ENCODE peak calls at places on chromosomes 6 and 20, in eight cellular contexts. T, C, O, B, G, A, S and E are unnamed samples. For H3K27me3 and H3K4me1, the result is how much of the 10 kb centered on the place peaks cover.

GRCh38 chr6:24833711-24834386 is 35.1 kb upstream of the ARMH2 start:
- DNase-seq in T (no peak), C (no peak), O (no peak), B (no peak), G (no peak), A (no peak), S (no peak), E (no peak)

GRCh38 chr6:104473021-104473429 is 386.7 kb downstream of the HACE1 start:
- DNase-seq in T (no peak), C (no peak), O (no peak), B (no peak), G (no peak), A (no peak), S (no peak), E (no peak)

GRCh38 chr6:30060634-30060981 is 457 bp upstream of the POLR1H start:
- DNase-seq in T (peak), C (no peak), O (no peak), B (no peak), G (peak), A (peak), S (no peak), E (no peak)

GRCh38 chr20:23195635-23196034 is 109.5 kb upstream of the CD93 start:
- DNase-seq in T (no peak), C (no peak), O (no peak), B (no peak), G (no peak), A (no peak), S (no peak), E (no peak)

GRCh38 chr6:135995160-135995898 is 143.8 kb downstream of the PDE7B start:
- DNase-seq in T (no peak), C (no peak), O (no peak), B (no peak), G (peak), A (no peak), S (no peak), E (no peak)

GRCh38 chr6:9924971-9925370 is 489.9 kb downstream of the TFAP2A start:
- DNase-seq in T (no peak), C (no peak), O (no peak), B (no peak), G (no peak), A (no peak), S (no peak), E (no peak)

GRCh38 chr6:142985286-142985685 is 40.3 kb upstream of the HIVEP2 start:
- DNase-seq in T (no peak), C (no peak), O (no peak), B (no peak), G (no peak), A (no peak), S (no peak), E (no peak)

GRCh38 chr6:128007658-128008057 is 106.8 kb upstream of the THEMIS start:
- DNase-seq in T (no peak), C (no peak), O (no peak), B (no peak), G (no peak), A (no peak), S (no peak), E (no peak)

GRCh38 chr20:11979306-11980128 is 61.8 kb downstream of the BTBD3 start:
- DNase-seq in T (no peak), C (no peak), O (no peak), B (no peak), G (no peak), A (no peak), S (no peak), E (no peak)

GRCh38 chr6:1110164-1110563 is 201.7 kb upstream of the FOXQ1 start:
- DNase-seq in T (no peak), C (no peak), O (no peak), B (peak), G (no peak), A (no peak), S (peak), E (no peak)

GRCh38 chr6:166277021-166277420 is 31.2 kb downstream of the PRR18 start:
- DNase-seq in T (no peak), C (no peak), O (no peak), B (no peak), G (no peak), A (no peak), S (no peak), E (no peak)

GRCh38 chr6:105196076-105196475 is 16.3 kb upstream of the POPDC3 start:
- DNase-seq in T (no peak), C (no peak), O (no peak), B (no peak), G (peak), A (no peak), S (peak), E (no peak)

GRCh38 chr20:29873946-29874345 is 1383.5 kb upstream of the DEFB115 start:
- DNase-seq in T (no peak), C (no peak), O (peak), B (no peak), G (peak), A (no peak), S (no peak), E (no peak)

GRCh38 chr6:27986928-27987725 is 30.1 kb downstream of the OR2B6 start:
- DNase-seq in T (no peak), C (no peak), O (no peak), B (no peak), G (peak), A (no peak), S (no peak), E (no peak)

GRCh38 chr6:122733259-122733658 is 46.3 kb upstream of the FABP7 start:
- DNase-seq in T (no peak), C (no peak), O (no peak), B (no peak), G (no peak), A (no peak), S (no peak), E (no peak)

GRCh38 chr20:22403860-22404608 is 180.3 kb downstream of the FOXA2 start:
- DNase-seq in T (peak), C (no peak), O (no peak), B (no peak), G (no peak), A (no peak), S (peak), E (no peak)

GRCh38 chr6:142886431-142887170 is 58.4 kb downstream of the HIVEP2 start:
- DNase-seq in T (no peak), C (no peak), O (no peak), B (no peak), G (peak), A (peak), S (peak), E (no peak)

DNA sequence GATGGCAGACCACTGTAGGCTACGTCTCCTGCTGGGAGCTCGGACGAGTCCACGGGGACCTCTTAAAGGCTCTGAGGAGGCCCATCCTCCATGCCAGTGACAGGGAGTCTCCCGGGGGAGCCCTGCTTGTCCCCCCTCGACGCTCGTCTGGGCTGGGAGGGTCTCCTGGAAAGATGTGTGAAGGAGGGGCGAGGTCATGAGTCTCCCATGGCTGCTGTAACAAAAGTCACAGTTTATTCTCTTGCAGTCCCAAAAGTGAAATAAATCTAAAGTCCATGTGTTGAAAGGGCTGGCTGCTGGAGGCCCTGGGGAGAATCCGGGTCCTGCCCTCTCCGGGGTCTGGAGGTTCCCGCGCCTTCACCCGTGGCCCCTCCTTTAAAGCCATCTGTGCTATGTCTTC is 67.1 kb upstream of the GATA5 start:
- DNase-seq in T (no peak), C (no peak), O (no peak), B (no peak), G (no peak), A (no peak), S (no peak), E (no peak)
- H3K27me3 ChIP-seq in T (under half), C (under half), O (under half), B (under half), G (under half), A (under half), S (under half), E (under half)

GRCh38 chr6:155366325-155366724 is 52.0 kb upstream of the TFB1M start:
- DNase-seq in T (no peak), C (no peak), O (no peak), B (no peak), G (no peak), A (no peak), S (no peak), E (no peak)
- H3K4me1 ChIP-seq in T (under half), C (under half), O (under half), B (under half), G (under half), A (under half), S (under half), E (under half)

GRCh38 chr20:51354769-51355319 is 187.7 kb downstream of the NFATC2 start:
- DNase-seq in T (no peak), C (no peak), O (no peak), B (no peak), G (peak), A (no peak), S (no peak), E (no peak)
- H3K27me3 ChIP-seq in T (under half), C (under half), O (under half), B (under half), G (under half), A (under half), S (under half), E (under half)

DNA sequence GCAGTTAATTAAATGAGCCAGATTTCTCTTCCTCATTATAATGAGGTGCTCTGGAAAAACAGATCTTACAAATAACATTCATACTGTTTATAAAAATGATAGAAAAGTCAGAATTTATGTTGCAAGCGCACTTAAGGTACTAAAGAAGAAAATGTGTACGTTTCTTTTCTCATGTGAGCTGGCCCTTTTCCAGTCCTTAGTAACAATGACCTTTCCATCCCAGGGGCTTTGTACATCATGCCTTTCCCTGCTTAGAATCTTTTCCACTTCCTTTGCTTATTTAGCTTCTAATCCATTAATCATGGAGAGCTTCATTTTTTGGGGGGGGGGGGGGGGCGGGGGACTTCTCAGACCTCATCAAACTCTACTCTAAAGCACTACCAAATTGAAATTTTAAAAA is 4.8 kb downstream of the FBXO5 start:
- DNase-seq in T (no peak), C (no peak), O (no peak), B (no peak), G (peak), A (no peak), S (no peak), E (no peak)
- H3K4me1 ChIP-seq in T (under half), C (under half), O (under half), B (under half), G (under half), A (half or more), S (under half), E (under half)

DNA sequence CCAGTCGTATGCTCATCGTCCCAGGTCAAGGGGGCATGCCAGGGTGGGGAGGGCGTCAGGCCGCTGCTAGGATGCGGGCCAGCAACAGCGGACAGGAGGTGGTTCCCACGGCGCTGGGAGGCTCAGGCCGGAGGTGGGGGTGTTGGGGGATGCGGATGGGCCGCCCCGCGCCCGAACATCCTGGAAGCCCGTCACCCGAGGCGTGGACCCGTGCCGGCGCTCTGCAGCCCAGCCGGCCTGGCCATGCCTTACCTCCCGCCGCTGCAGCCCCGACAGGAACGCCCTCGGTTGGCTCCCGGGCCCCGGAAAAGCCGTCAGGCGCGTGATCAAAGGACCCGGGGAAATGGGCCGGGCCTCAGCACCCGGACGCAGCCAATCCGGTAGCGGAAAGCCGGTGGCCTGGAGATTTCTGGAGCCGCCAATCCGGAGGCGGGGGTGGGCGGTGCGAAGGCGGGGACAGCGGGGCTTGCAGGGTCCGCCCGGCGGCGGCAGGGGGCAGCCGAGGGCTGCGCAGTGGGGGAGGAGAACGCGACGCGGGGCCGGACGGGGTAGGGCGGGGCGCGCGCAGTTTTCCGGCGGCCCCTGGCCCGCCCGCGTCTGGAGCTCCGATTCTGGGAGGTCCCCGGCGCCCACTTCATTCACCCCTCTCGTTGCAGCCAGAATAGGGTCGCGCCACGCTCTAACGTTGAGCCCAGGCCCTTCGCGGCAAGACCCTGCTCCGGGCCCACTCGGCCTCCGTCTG is at the start of gene SMIM29:
- DNase-seq in T (peak), C (peak), O (peak), B (peak), G (peak), A (peak), S (peak), E (peak)
- H3K27me3 ChIP-seq in T (under half), C (under half), O (under half), B (under half), G (under half), A (under half), S (under half), E (under half)